ENCODE peak calls at places on chromosome 19, in four cellular contexts. U is GM12878, R is HL-60, T is K562. E is an unnamed sample.

GRCh38 chr19:46471116-46471733 is at the start of gene PNMA8A:
- DNase-seq in U (no peak), R (no peak), T (peak; percentile 95), E (no peak)

GRCh38 chr19:35942235-35942634 is 6.1 kb downstream of the LRFN3 start:
- DNase-seq in U (no peak), R (no peak), T (no peak), E (no peak)

GRCh38 chr19:50432658-50433057 is at the start of gene MYBPC2:
- DNase-seq in U (no peak), R (no peak), T (peak; percentile 48), E (no peak)

GRCh38 chr19:35213678-35214632 is 14.6 kb downstream of the FAM187B start:
- DNase-seq in U (peak; percentile 93), R (peak; percentile 43), T (no peak), E (no peak)

GRCh38 chr19:31694761-31695160 is 345.5 kb upstream of the TSHZ3 start:
- DNase-seq in U (no peak), R (no peak), T (no peak), E (no peak)

GRCh38 chr19:42254083-42254849 is 662 bp downstream of the ERF start:
- DNase-seq in U (no peak), R (peak; percentile 67), T (peak; percentile 68), E (peak; percentile 65)

GRCh38 chr19:16417660-16418596 is 53.8 kb downstream of the EPS15L1 start:
- DNase-seq in U (no peak), R (peak; percentile 38), T (peak; percentile 87), E (peak; percentile 92)

GRCh38 chr19:16025108-16026101 is 50.9 kb upstream of the TPM4 start:
- DNase-seq in U (no peak), R (no peak), T (peak; percentile 53), E (no peak)

GRCh38 chr19:8438236-8438635 is 6.5 kb upstream of the HNRNPM start:
- DNase-seq in U (no peak), R (no peak), T (no peak), E (no peak)

GRCh38 chr19:2039082-2039958 is 11.7 kb downstream of the MKNK2 start:
- DNase-seq in U (no peak), R (peak; percentile 41), T (peak; percentile 35), E (no peak)

GRCh38 chr19:2039959-2040646 is 10.9 kb downstream of the MKNK2 start:
- DNase-seq in U (no peak), R (peak; percentile 30), T (peak; percentile 36), E (no peak)

GRCh38 chr19:2041686-2042484 is 9.2 kb downstream of the MKNK2 start:
- DNase-seq in U (peak; percentile 73), R (peak; percentile 88), T (peak; percentile 94), E (peak; percentile 99)

GRCh38 chr19:2041436-2041685 is 9.7 kb downstream of the MKNK2 start:
- DNase-seq in U (no peak), R (no peak), T (no peak), E (no peak)

GRCh38 chr19:2040647-2041435 is 10.2 kb downstream of the MKNK2 start:
- DNase-seq in U (no peak), R (no peak), T (no peak), E (no peak)
- TF ChIP-seq SPI1 in U (no peak), R (no peak), T (no peak), E (no peak)

GRCh38 chr19:18304496-18305312 is 18.2 kb downstream of the LSM4 start:
- DNase-seq in U (no peak), R (peak; percentile 81), T (peak; percentile 88), E (peak; percentile 89)
- TF ChIP-seq SPI1 in U (no peak), R (no peak), T (no peak), E (no peak)

GRCh38 chr19:4373601-4374441 is 26.5 kb downstream of the SH3GL1 start:
- DNase-seq in U (no peak), R (no peak), T (no peak), E (no peak)
- TF ChIP-seq SPI1 in U (no peak), R (no peak), T (no peak), E (no peak)

GRCh38 chr19:56098731-56099577 is 22.1 kb downstream of the ZNF787 start:
- DNase-seq in U (no peak), R (no peak), T (no peak), E (no peak)

GRCh38 chr19:56103027-56103614 is 18.0 kb downstream of the ZNF787 start:
- DNase-seq in U (no peak), R (no peak), T (no peak), E (no peak)

GRCh38 chr19:56101746-56102535 is 19.2 kb downstream of the ZNF787 start:
- DNase-seq in U (no peak), R (no peak), T (no peak), E (no peak)

GRCh38 chr19:56099638-56100539 is 21.2 kb downstream of the ZNF787 start:
- DNase-seq in U (no peak), R (no peak), T (no peak), E (no peak)

DNA sequence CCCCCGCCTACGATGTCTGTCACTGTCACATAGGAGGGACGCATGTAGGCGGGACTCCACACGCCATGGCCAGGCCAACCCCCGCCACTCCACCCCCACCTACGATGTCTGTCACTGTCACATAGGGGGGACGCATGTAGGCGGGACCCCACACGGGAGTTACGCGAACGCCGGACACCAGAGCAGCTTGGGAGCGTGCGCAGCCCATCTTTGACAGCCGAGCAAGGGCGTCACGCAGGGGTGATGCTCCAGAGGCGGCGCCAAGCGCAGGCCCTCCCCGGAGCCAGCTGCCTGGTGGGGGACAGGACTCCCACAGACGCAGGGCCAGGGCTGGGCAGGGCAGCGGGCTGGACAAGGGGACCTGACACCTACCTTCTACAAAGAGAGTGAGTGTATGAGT is 20.0 kb downstream of the ZNF787 start:
- DNase-seq in U (no peak), R (no peak), T (no peak), E (no peak)
- TF ChIP-seq SPI1 in U (no peak), R (no peak), T (no peak), E (no peak)

GRCh38 chr19:38729653-38730469 is 14.4 kb downstream of the CAPN12 start:
- DNase-seq in U (no peak), R (no peak), T (peak; percentile 67), E (peak; percentile 77)
- TF ChIP-seq SPI1 in U (no peak), R (no peak), T (no peak), E (no peak)

DNA sequence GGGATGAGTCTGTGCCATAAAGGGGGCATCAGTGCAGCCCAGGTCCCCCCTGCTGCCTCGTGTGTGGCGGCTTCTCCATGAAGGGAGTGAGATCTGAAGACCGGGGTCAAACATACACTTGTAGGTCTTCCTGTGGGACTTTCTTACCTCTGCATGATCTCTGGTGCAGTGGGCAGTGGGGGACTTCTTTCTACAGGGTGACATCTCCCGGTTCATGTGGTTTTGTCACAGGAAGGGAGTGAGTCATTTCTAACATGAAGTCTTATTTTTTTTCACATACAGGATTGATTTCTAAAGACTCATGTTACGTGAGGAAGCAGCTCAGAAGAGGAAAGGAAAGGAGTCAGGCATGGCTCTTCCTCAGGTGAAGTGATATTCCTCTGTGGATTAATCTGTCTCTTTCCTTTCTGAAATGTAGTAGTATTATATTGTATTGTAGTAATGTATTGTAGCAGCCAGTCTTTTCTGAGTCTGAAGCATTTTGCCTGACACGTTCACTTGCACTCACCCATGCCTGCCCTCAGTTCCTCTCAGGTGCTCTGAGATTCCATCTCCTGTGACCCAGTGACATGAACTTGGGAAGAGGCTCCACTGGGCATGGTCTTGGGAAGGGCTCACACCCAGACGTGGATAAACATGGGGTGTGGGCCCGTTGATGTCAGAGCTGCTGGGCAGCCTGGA is 15.7 kb downstream of the ZNF808 start:
- DNase-seq in U (peak; percentile 66), R (no peak), T (no peak), E (no peak)
- TF ChIP-seq SPI1 in U (no peak), R (no peak), T (no peak), E (no peak)

DNA sequence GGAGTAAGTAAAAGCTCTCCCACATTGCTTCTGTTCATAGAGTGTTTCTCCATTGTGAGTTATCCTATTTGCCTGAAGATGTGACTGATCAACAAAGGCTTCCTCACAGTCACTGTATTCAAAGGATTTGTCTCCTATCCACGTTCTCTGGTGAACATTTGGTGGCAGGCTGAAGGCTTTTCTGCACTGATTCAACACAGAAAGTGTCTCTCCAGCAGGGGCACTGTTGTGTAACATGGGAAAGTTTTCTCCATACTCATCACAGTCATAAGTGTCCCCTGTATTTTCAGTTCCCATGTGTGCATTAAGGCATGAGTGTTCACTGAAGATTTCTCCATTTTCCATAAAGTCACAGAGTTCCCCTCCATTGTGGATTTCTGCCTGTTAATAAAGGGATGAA is 17.6 kb downstream of the ZNF121 start:
- DNase-seq in U (no peak), R (no peak), T (peak; percentile 20), E (no peak)
- TF ChIP-seq SPI1 in U (no peak), R (no peak), T (no peak), E (no peak)